ENCODE peak calls at places on chromosomes 3 and 15, in seven cellular contexts. One of them, this sample, is unnamed.

GRCh38 chr15:69305204-69305931 is 6.7 kb downstream of the PAQR5 start:
- DNase-seq in GM10248: no peak
- DNase-seq in activated CD4-positive, alpha-beta T cell treated with anti-CD3 and anti-CD28 coated beads, Interleukin-2, amount 50 U/mL, for 24 hours: no peak
- DNase-seq in amygdala: no peak
- DNase-seq in NCI-H82: no peak
- DNase-seq in mesothelial cell of epicardium: no peak
- DNase-seq in BJ: peak; percentile 75
- DNase-seq in this sample: no peak

GRCh38 chr3:130755666-130756065 is 9.0 kb upstream of the PIK3R4 start:
- DNase-seq in activated CD4-positive, alpha-beta T cell treated with anti-CD3 and anti-CD28 coated beads, Interleukin-2, amount 50 U/mL, for 24 hours: no peak
- DNase-seq in GM10248: no peak
- DNase-seq in NCI-H82: no peak
- DNase-seq in amygdala: no peak
- DNase-seq in mesothelial cell of epicardium: no peak
- DNase-seq in BJ: no peak
- DNase-seq in this sample: no peak

GRCh38 chr15:29364429-29365078 is 94.9 kb upstream of the NSMCE3 start:
- DNase-seq in activated CD4-positive, alpha-beta T cell treated with anti-CD3 and anti-CD28 coated beads, Interleukin-2, amount 50 U/mL, for 24 hours: no peak
- DNase-seq in NCI-H82: peak; percentile 15
- DNase-seq in amygdala: no peak
- DNase-seq in GM10248: no peak
- DNase-seq in mesothelial cell of epicardium: no peak
- DNase-seq in BJ: peak; percentile 10
- DNase-seq in this sample: no peak

GRCh38 chr15:60591491-60592385 is 112.8 kb upstream of the ICE2 start:
- DNase-seq in BJ: no peak
- DNase-seq in mesothelial cell of epicardium: peak; percentile 51
- DNase-seq in activated CD4-positive, alpha-beta T cell treated with anti-CD3 and anti-CD28 coated beads, Interleukin-2, amount 50 U/mL, for 24 hours: no peak
- DNase-seq in NCI-H82: no peak
- DNase-seq in GM10248: peak; percentile 39
- DNase-seq in amygdala: no peak
- DNase-seq in this sample: no peak

GRCh38 chr15:98881526-98882517 is 125.8 kb downstream of the PGPEP1L start:
- DNase-seq in activated CD4-positive, alpha-beta T cell treated with anti-CD3 and anti-CD28 coated beads, Interleukin-2, amount 50 U/mL, for 24 hours: no peak
- DNase-seq in BJ: no peak
- DNase-seq in amygdala: no peak
- DNase-seq in GM10248: peak; percentile 58
- DNase-seq in mesothelial cell of epicardium: no peak
- DNase-seq in NCI-H82: peak; percentile 77
- DNase-seq in this sample: peak; percentile 9

GRCh38 chr15:57505949-57506391 is 85.7 kb upstream of the MYZAP start:
- DNase-seq in mesothelial cell of epicardium: no peak
- DNase-seq in BJ: peak; percentile 39
- DNase-seq in activated CD4-positive, alpha-beta T cell treated with anti-CD3 and anti-CD28 coated beads, Interleukin-2, amount 50 U/mL, for 24 hours: no peak
- DNase-seq in NCI-H82: peak; percentile 16
- DNase-seq in GM10248: no peak
- DNase-seq in amygdala: no peak
- DNase-seq in this sample: no peak

GRCh38 chr15:46450112-46450809 is 815.4 kb downstream of the SQOR start:
- DNase-seq in amygdala: no peak
- DNase-seq in mesothelial cell of epicardium: no peak
- DNase-seq in BJ: no peak
- DNase-seq in NCI-H82: no peak
- DNase-seq in GM10248: no peak
- DNase-seq in activated CD4-positive, alpha-beta T cell treated with anti-CD3 and anti-CD28 coated beads, Interleukin-2, amount 50 U/mL, for 24 hours: no peak
- DNase-seq in this sample: no peak

GRCh38 chr15:67091073-67091965 is 25.9 kb downstream of the SMAD3 start:
- DNase-seq in GM10248: peak; percentile 73
- DNase-seq in amygdala: no peak
- DNase-seq in activated CD4-positive, alpha-beta T cell treated with anti-CD3 and anti-CD28 coated beads, Interleukin-2, amount 50 U/mL, for 24 hours: no peak
- DNase-seq in BJ: no peak
- DNase-seq in NCI-H82: no peak
- DNase-seq in mesothelial cell of epicardium: peak; percentile 54
- DNase-seq in this sample: no peak

GRCh38 chr3:60584250-60584649 is 667.0 kb downstream of the FHIT start:
- DNase-seq in mesothelial cell of epicardium: no peak
- DNase-seq in amygdala: no peak
- DNase-seq in GM10248: no peak
- DNase-seq in NCI-H82: no peak
- DNase-seq in BJ: no peak
- DNase-seq in activated CD4-positive, alpha-beta T cell treated with anti-CD3 and anti-CD28 coated beads, Interleukin-2, amount 50 U/mL, for 24 hours: no peak
- DNase-seq in this sample: no peak

GRCh38 chr3:136464502-136464901 is 214.4 kb downstream of the PCCB start:
- DNase-seq in mesothelial cell of epicardium: no peak
- DNase-seq in GM10248: no peak
- DNase-seq in amygdala: no peak
- DNase-seq in BJ: no peak
- DNase-seq in NCI-H82: no peak
- DNase-seq in activated CD4-positive, alpha-beta T cell treated with anti-CD3 and anti-CD28 coated beads, Interleukin-2, amount 50 U/mL, for 24 hours: no peak
- DNase-seq in this sample: no peak

GRCh38 chr3:53850895-53851294 is 4.5 kb downstream of the IL17RB start:
- DNase-seq in activated CD4-positive, alpha-beta T cell treated with anti-CD3 and anti-CD28 coated beads, Interleukin-2, amount 50 U/mL, for 24 hours: no peak
- DNase-seq in mesothelial cell of epicardium: peak; percentile 66
- DNase-seq in BJ: no peak
- DNase-seq in GM10248: no peak
- DNase-seq in NCI-H82: no peak
- DNase-seq in amygdala: no peak
- DNase-seq in this sample: no peak